ENCODE peak calls at places on chromosomes 5 and 9, in nine cellular contexts. One of them, this sample, is unnamed.

GRCh38 chr5:39992617-39993203 is 567.9 kb upstream of the DAB2 start:
- DNase-seq in stimulated activated CD8-positive, alpha-beta memory T cell treated with anti-CD3 and anti-CD28 coated beads, Interleukin-15, amount 100 ng/mL, for 1 hour: no peak
- DNase-seq in Calu3: no peak
- DNase-seq in fibroblast of mammary gland: peak; percentile 14
- DNase-seq in NCI-H510A treated with DMSO at 0.1 percent for 48 hours: no peak
- DNase-seq in mesothelial cell of epicardium: no peak
- DNase-seq in astrocyte of the spinal cord: no peak
- DNase-seq in stimulated activated CD4-positive, alpha-beta T cell treated with anti-CD3 and anti-CD28 coated beads, Interleukin-4, amount 100 ng/mL, for 24 hours: no peak
- DNase-seq in sigmoid colon: no peak
- DNase-seq in this sample: no peak

GRCh38 chr9:61673247-61673646 is 483.4 kb downstream of the SPATA31A7 start:
- DNase-seq in stimulated activated CD8-positive, alpha-beta memory T cell treated with anti-CD3 and anti-CD28 coated beads, Interleukin-15, amount 100 ng/mL, for 1 hour: no peak
- DNase-seq in fibroblast of mammary gland: no peak
- DNase-seq in mesothelial cell of epicardium: no peak
- DNase-seq in sigmoid colon: peak; percentile 35
- DNase-seq in astrocyte of the spinal cord: no peak
- DNase-seq in Calu3: no peak
- DNase-seq in stimulated activated CD4-positive, alpha-beta T cell treated with anti-CD3 and anti-CD28 coated beads, Interleukin-4, amount 100 ng/mL, for 24 hours: no peak
- DNase-seq in NCI-H510A treated with DMSO at 0.1 percent for 48 hours: no peak
- DNase-seq in this sample: no peak

GRCh38 chr5:103228056-103228455 is 30.5 kb upstream of the MACIR start:
- DNase-seq in astrocyte of the spinal cord: no peak
- DNase-seq in fibroblast of mammary gland: no peak
- DNase-seq in stimulated activated CD8-positive, alpha-beta memory T cell treated with anti-CD3 and anti-CD28 coated beads, Interleukin-15, amount 100 ng/mL, for 1 hour: no peak
- DNase-seq in Calu3: no peak
- DNase-seq in stimulated activated CD4-positive, alpha-beta T cell treated with anti-CD3 and anti-CD28 coated beads, Interleukin-4, amount 100 ng/mL, for 24 hours: no peak
- DNase-seq in mesothelial cell of epicardium: no peak
- DNase-seq in NCI-H510A treated with DMSO at 0.1 percent for 48 hours: no peak
- DNase-seq in sigmoid colon: no peak
- DNase-seq in this sample: no peak

GRCh38 chr5:54902817-54903473 is 82.4 kb downstream of the ESM1 start:
- DNase-seq in sigmoid colon: no peak
- DNase-seq in fibroblast of mammary gland: peak; percentile 74
- DNase-seq in mesothelial cell of epicardium: no peak
- DNase-seq in stimulated activated CD4-positive, alpha-beta T cell treated with anti-CD3 and anti-CD28 coated beads, Interleukin-4, amount 100 ng/mL, for 24 hours: peak; percentile 61
- DNase-seq in Calu3: no peak
- DNase-seq in NCI-H510A treated with DMSO at 0.1 percent for 48 hours: peak; percentile 42
- DNase-seq in stimulated activated CD8-positive, alpha-beta memory T cell treated with anti-CD3 and anti-CD28 coated beads, Interleukin-15, amount 100 ng/mL, for 1 hour: no peak
- DNase-seq in astrocyte of the spinal cord: peak; percentile 65
- DNase-seq in this sample: no peak

GRCh38 chr5:60797482-60798153 is 46.5 kb downstream of the ELOVL7 start:
- DNase-seq in fibroblast of mammary gland: no peak
- DNase-seq in mesothelial cell of epicardium: no peak
- DNase-seq in Calu3: no peak
- DNase-seq in NCI-H510A treated with DMSO at 0.1 percent for 48 hours: no peak
- DNase-seq in astrocyte of the spinal cord: no peak
- DNase-seq in sigmoid colon: no peak
- DNase-seq in stimulated activated CD4-positive, alpha-beta T cell treated with anti-CD3 and anti-CD28 coated beads, Interleukin-4, amount 100 ng/mL, for 24 hours: no peak
- DNase-seq in stimulated activated CD8-positive, alpha-beta memory T cell treated with anti-CD3 and anti-CD28 coated beads, Interleukin-15, amount 100 ng/mL, for 1 hour: no peak
- DNase-seq in this sample: no peak

GRCh38 chr5:157143127-157143959 is 678 bp upstream of the MED7 start:
- DNase-seq in mesothelial cell of epicardium: no peak
- DNase-seq in fibroblast of mammary gland: peak; percentile 10
- DNase-seq in astrocyte of the spinal cord: peak; percentile 38
- DNase-seq in stimulated activated CD8-positive, alpha-beta memory T cell treated with anti-CD3 and anti-CD28 coated beads, Interleukin-15, amount 100 ng/mL, for 1 hour: no peak
- DNase-seq in stimulated activated CD4-positive, alpha-beta T cell treated with anti-CD3 and anti-CD28 coated beads, Interleukin-4, amount 100 ng/mL, for 24 hours: peak; percentile 60
- DNase-seq in NCI-H510A treated with DMSO at 0.1 percent for 48 hours: peak; percentile 27
- DNase-seq in Calu3: peak; percentile 32
- DNase-seq in sigmoid colon: peak; percentile 67
- DNase-seq in this sample: no peak

GRCh38 chr5:51194626-51195025 is 188.6 kb upstream of the ISL1 start:
- DNase-seq in NCI-H510A treated with DMSO at 0.1 percent for 48 hours: peak; percentile 46
- DNase-seq in astrocyte of the spinal cord: no peak
- DNase-seq in stimulated activated CD4-positive, alpha-beta T cell treated with anti-CD3 and anti-CD28 coated beads, Interleukin-4, amount 100 ng/mL, for 24 hours: no peak
- DNase-seq in fibroblast of mammary gland: no peak
- DNase-seq in stimulated activated CD8-positive, alpha-beta memory T cell treated with anti-CD3 and anti-CD28 coated beads, Interleukin-15, amount 100 ng/mL, for 1 hour: no peak
- DNase-seq in mesothelial cell of epicardium: no peak
- DNase-seq in Calu3: no peak
- DNase-seq in sigmoid colon: no peak
- DNase-seq in this sample: no peak

GRCh38 chr5:38381361-38381760 is 123.0 kb downstream of the EGFLAM start:
- DNase-seq in mesothelial cell of epicardium: no peak
- DNase-seq in stimulated activated CD8-positive, alpha-beta memory T cell treated with anti-CD3 and anti-CD28 coated beads, Interleukin-15, amount 100 ng/mL, for 1 hour: no peak
- DNase-seq in Calu3: no peak
- DNase-seq in stimulated activated CD4-positive, alpha-beta T cell treated with anti-CD3 and anti-CD28 coated beads, Interleukin-4, amount 100 ng/mL, for 24 hours: no peak
- DNase-seq in fibroblast of mammary gland: no peak
- DNase-seq in NCI-H510A treated with DMSO at 0.1 percent for 48 hours: no peak
- DNase-seq in sigmoid colon: no peak
- DNase-seq in astrocyte of the spinal cord: no peak
- DNase-seq in this sample: no peak

GRCh38 chr5:133847886-133848285 is 120.5 kb downstream of the C5orf15 start:
- DNase-seq in Calu3: no peak
- DNase-seq in sigmoid colon: peak; percentile 43
- DNase-seq in fibroblast of mammary gland: no peak
- DNase-seq in stimulated activated CD8-positive, alpha-beta memory T cell treated with anti-CD3 and anti-CD28 coated beads, Interleukin-15, amount 100 ng/mL, for 1 hour: no peak
- DNase-seq in astrocyte of the spinal cord: no peak
- DNase-seq in mesothelial cell of epicardium: no peak
- DNase-seq in stimulated activated CD4-positive, alpha-beta T cell treated with anti-CD3 and anti-CD28 coated beads, Interleukin-4, amount 100 ng/mL, for 24 hours: no peak
- DNase-seq in NCI-H510A treated with DMSO at 0.1 percent for 48 hours: no peak
- DNase-seq in this sample: no peak

GRCh38 chr9:128818839-128819715 is 777 bp downstream of the ENDOG start:
- DNase-seq in Calu3: peak; percentile 24
- DNase-seq in astrocyte of the spinal cord: no peak
- DNase-seq in mesothelial cell of epicardium: no peak
- DNase-seq in NCI-H510A treated with DMSO at 0.1 percent for 48 hours: no peak
- DNase-seq in sigmoid colon: no peak
- DNase-seq in stimulated activated CD8-positive, alpha-beta memory T cell treated with anti-CD3 and anti-CD28 coated beads, Interleukin-15, amount 100 ng/mL, for 1 hour: no peak
- DNase-seq in stimulated activated CD4-positive, alpha-beta T cell treated with anti-CD3 and anti-CD28 coated beads, Interleukin-4, amount 100 ng/mL, for 24 hours: peak; percentile 45
- DNase-seq in fibroblast of mammary gland: no peak
- DNase-seq in this sample: no peak

GRCh38 chr5:135555530-135555929 is 19.8 kb upstream of the NEUROG1 start:
- DNase-seq in NCI-H510A treated with DMSO at 0.1 percent for 48 hours: no peak
- DNase-seq in astrocyte of the spinal cord: no peak
- DNase-seq in sigmoid colon: no peak
- DNase-seq in stimulated activated CD4-positive, alpha-beta T cell treated with anti-CD3 and anti-CD28 coated beads, Interleukin-4, amount 100 ng/mL, for 24 hours: no peak
- DNase-seq in stimulated activated CD8-positive, alpha-beta memory T cell treated with anti-CD3 and anti-CD28 coated beads, Interleukin-15, amount 100 ng/mL, for 1 hour: no peak
- DNase-seq in mesothelial cell of epicardium: no peak
- DNase-seq in fibroblast of mammary gland: no peak
- DNase-seq in Calu3: no peak
- DNase-seq in this sample: no peak

GRCh38 chr9:93187574-93187973 is 3.6 kb downstream of the WNK2 start:
- DNase-seq in stimulated activated CD4-positive, alpha-beta T cell treated with anti-CD3 and anti-CD28 coated beads, Interleukin-4, amount 100 ng/mL, for 24 hours: no peak
- DNase-seq in stimulated activated CD8-positive, alpha-beta memory T cell treated with anti-CD3 and anti-CD28 coated beads, Interleukin-15, amount 100 ng/mL, for 1 hour: no peak
- DNase-seq in Calu3: no peak
- DNase-seq in NCI-H510A treated with DMSO at 0.1 percent for 48 hours: no peak
- DNase-seq in mesothelial cell of epicardium: no peak
- DNase-seq in fibroblast of mammary gland: no peak
- DNase-seq in sigmoid colon: no peak
- DNase-seq in astrocyte of the spinal cord: no peak
- DNase-seq in this sample: no peak

GRCh38 chr5:101430551-101430950 is 527.5 kb upstream of the ST8SIA4 start:
- DNase-seq in fibroblast of mammary gland: no peak
- DNase-seq in NCI-H510A treated with DMSO at 0.1 percent for 48 hours: no peak
- DNase-seq in Calu3: no peak
- DNase-seq in astrocyte of the spinal cord: no peak
- DNase-seq in mesothelial cell of epicardium: no peak
- DNase-seq in stimulated activated CD4-positive, alpha-beta T cell treated with anti-CD3 and anti-CD28 coated beads, Interleukin-4, amount 100 ng/mL, for 24 hours: no peak
- DNase-seq in stimulated activated CD8-positive, alpha-beta memory T cell treated with anti-CD3 and anti-CD28 coated beads, Interleukin-15, amount 100 ng/mL, for 1 hour: no peak
- DNase-seq in sigmoid colon: no peak
- DNase-seq in this sample: no peak

GRCh38 chr5:112254303-112254702 is 164.8 kb downstream of the EPB41L4A start:
- DNase-seq in Calu3: no peak
- DNase-seq in astrocyte of the spinal cord: no peak
- DNase-seq in mesothelial cell of epicardium: no peak
- DNase-seq in stimulated activated CD4-positive, alpha-beta T cell treated with anti-CD3 and anti-CD28 coated beads, Interleukin-4, amount 100 ng/mL, for 24 hours: no peak
- DNase-seq in NCI-H510A treated with DMSO at 0.1 percent for 48 hours: no peak
- DNase-seq in fibroblast of mammary gland: peak; percentile 14
- DNase-seq in sigmoid colon: no peak
- DNase-seq in stimulated activated CD8-positive, alpha-beta memory T cell treated with anti-CD3 and anti-CD28 coated beads, Interleukin-15, amount 100 ng/mL, for 1 hour: no peak
- DNase-seq in this sample: no peak

GRCh38 chr5:115192098-115192497 is 22.4 kb upstream of the TRIM36 start:
- DNase-seq in astrocyte of the spinal cord: no peak
- DNase-seq in fibroblast of mammary gland: no peak
- DNase-seq in NCI-H510A treated with DMSO at 0.1 percent for 48 hours: no peak
- DNase-seq in mesothelial cell of epicardium: no peak
- DNase-seq in Calu3: no peak
- DNase-seq in stimulated activated CD4-positive, alpha-beta T cell treated with anti-CD3 and anti-CD28 coated beads, Interleukin-4, amount 100 ng/mL, for 24 hours: no peak
- DNase-seq in stimulated activated CD8-positive, alpha-beta memory T cell treated with anti-CD3 and anti-CD28 coated beads, Interleukin-15, amount 100 ng/mL, for 1 hour: no peak
- DNase-seq in sigmoid colon: no peak
- DNase-seq in this sample: no peak

GRCh38 chr9:36140086-36141084 is 3.9 kb downstream of the GLIPR2 start:
- DNase-seq in NCI-H510A treated with DMSO at 0.1 percent for 48 hours: no peak
- DNase-seq in stimulated activated CD8-positive, alpha-beta memory T cell treated with anti-CD3 and anti-CD28 coated beads, Interleukin-15, amount 100 ng/mL, for 1 hour: no peak
- DNase-seq in sigmoid colon: peak; percentile 63
- DNase-seq in mesothelial cell of epicardium: no peak
- DNase-seq in astrocyte of the spinal cord: no peak
- DNase-seq in Calu3: no peak
- DNase-seq in fibroblast of mammary gland: no peak
- DNase-seq in stimulated activated CD4-positive, alpha-beta T cell treated with anti-CD3 and anti-CD28 coated beads, Interleukin-4, amount 100 ng/mL, for 24 hours: no peak
- DNase-seq in this sample: no peak

GRCh38 chr5:149429839-149430721 is 51.0 kb upstream of the IL17B start:
- DNase-seq in stimulated activated CD8-positive, alpha-beta memory T cell treated with anti-CD3 and anti-CD28 coated beads, Interleukin-15, amount 100 ng/mL, for 1 hour: no peak
- DNase-seq in stimulated activated CD4-positive, alpha-beta T cell treated with anti-CD3 and anti-CD28 coated beads, Interleukin-4, amount 100 ng/mL, for 24 hours: no peak
- DNase-seq in astrocyte of the spinal cord: no peak
- DNase-seq in NCI-H510A treated with DMSO at 0.1 percent for 48 hours: no peak
- DNase-seq in Calu3: no peak
- DNase-seq in mesothelial cell of epicardium: no peak
- DNase-seq in sigmoid colon: peak; percentile 89
- DNase-seq in fibroblast of mammary gland: no peak
- DNase-seq in this sample: no peak

GRCh38 chr9:116899337-116900006 is 212.4 kb downstream of the TRIM32 start:
- DNase-seq in stimulated activated CD8-positive, alpha-beta memory T cell treated with anti-CD3 and anti-CD28 coated beads, Interleukin-15, amount 100 ng/mL, for 1 hour: no peak
- DNase-seq in Calu3: no peak
- DNase-seq in mesothelial cell of epicardium: no peak
- DNase-seq in sigmoid colon: no peak
- DNase-seq in astrocyte of the spinal cord: peak; percentile 10
- DNase-seq in stimulated activated CD4-positive, alpha-beta T cell treated with anti-CD3 and anti-CD28 coated beads, Interleukin-4, amount 100 ng/mL, for 24 hours: no peak
- DNase-seq in NCI-H510A treated with DMSO at 0.1 percent for 48 hours: no peak
- DNase-seq in fibroblast of mammary gland: no peak
- DNase-seq in this sample: peak; percentile 60

GRCh38 chr5:139851558-139851957 is 56.0 kb downstream of the PSD2 start:
- DNase-seq in mesothelial cell of epicardium: no peak
- DNase-seq in sigmoid colon: peak; percentile 20
- DNase-seq in stimulated activated CD4-positive, alpha-beta T cell treated with anti-CD3 and anti-CD28 coated beads, Interleukin-4, amount 100 ng/mL, for 24 hours: no peak
- DNase-seq in NCI-H510A treated with DMSO at 0.1 percent for 48 hours: no peak
- DNase-seq in fibroblast of mammary gland: no peak
- DNase-seq in Calu3: no peak
- DNase-seq in astrocyte of the spinal cord: no peak
- DNase-seq in stimulated activated CD8-positive, alpha-beta memory T cell treated with anti-CD3 and anti-CD28 coated beads, Interleukin-15, amount 100 ng/mL, for 1 hour: no peak
- DNase-seq in this sample: no peak

GRCh38 chr5:37396352-37396751 is 17.2 kb downstream of the WDR70 start:
- DNase-seq in mesothelial cell of epicardium: no peak
- DNase-seq in stimulated activated CD4-positive, alpha-beta T cell treated with anti-CD3 and anti-CD28 coated beads, Interleukin-4, amount 100 ng/mL, for 24 hours: no peak
- DNase-seq in Calu3: no peak
- DNase-seq in stimulated activated CD8-positive, alpha-beta memory T cell treated with anti-CD3 and anti-CD28 coated beads, Interleukin-15, amount 100 ng/mL, for 1 hour: no peak
- DNase-seq in sigmoid colon: no peak
- DNase-seq in NCI-H510A treated with DMSO at 0.1 percent for 48 hours: no peak
- DNase-seq in astrocyte of the spinal cord: no peak
- DNase-seq in fibroblast of mammary gland: no peak
- DNase-seq in this sample: no peak

GRCh38 chr5:145948047-145948446 is 11.7 kb downstream of the SH3RF2 start:
- DNase-seq in sigmoid colon: no peak
- DNase-seq in astrocyte of the spinal cord: no peak
- DNase-seq in stimulated activated CD8-positive, alpha-beta memory T cell treated with anti-CD3 and anti-CD28 coated beads, Interleukin-15, amount 100 ng/mL, for 1 hour: no peak
- DNase-seq in mesothelial cell of epicardium: no peak
- DNase-seq in Calu3: no peak
- DNase-seq in stimulated activated CD4-positive, alpha-beta T cell treated with anti-CD3 and anti-CD28 coated beads, Interleukin-4, amount 100 ng/mL, for 24 hours: no peak
- DNase-seq in NCI-H510A treated with DMSO at 0.1 percent for 48 hours: no peak
- DNase-seq in fibroblast of mammary gland: no peak
- DNase-seq in this sample: no peak

GRCh38 chr5:75282581-75282980 is 45.9 kb upstream of the ANKRD31 start:
- DNase-seq in mesothelial cell of epicardium: no peak
- DNase-seq in fibroblast of mammary gland: no peak
- DNase-seq in sigmoid colon: no peak
- DNase-seq in stimulated activated CD8-positive, alpha-beta memory T cell treated with anti-CD3 and anti-CD28 coated beads, Interleukin-15, amount 100 ng/mL, for 1 hour: no peak
- DNase-seq in NCI-H510A treated with DMSO at 0.1 percent for 48 hours: no peak
- DNase-seq in Calu3: no peak
- DNase-seq in astrocyte of the spinal cord: no peak
- DNase-seq in stimulated activated CD4-positive, alpha-beta T cell treated with anti-CD3 and anti-CD28 coated beads, Interleukin-4, amount 100 ng/mL, for 24 hours: no peak
- DNase-seq in this sample: no peak

GRCh38 chr5:180283026-180283615 is 8.8 kb downstream of the MAPK9 start:
- DNase-seq in mesothelial cell of epicardium: no peak
- DNase-seq in stimulated activated CD8-positive, alpha-beta memory T cell treated with anti-CD3 and anti-CD28 coated beads, Interleukin-15, amount 100 ng/mL, for 1 hour: no peak
- DNase-seq in fibroblast of mammary gland: peak; percentile 28
- DNase-seq in NCI-H510A treated with DMSO at 0.1 percent for 48 hours: no peak
- DNase-seq in astrocyte of the spinal cord: peak; percentile 14
- DNase-seq in Calu3: no peak
- DNase-seq in sigmoid colon: no peak
- DNase-seq in stimulated activated CD4-positive, alpha-beta T cell treated with anti-CD3 and anti-CD28 coated beads, Interleukin-4, amount 100 ng/mL, for 24 hours: no peak
- DNase-seq in this sample: no peak

GRCh38 chr5:145915970-145916638 is 20.3 kb upstream of the SH3RF2 start:
- DNase-seq in mesothelial cell of epicardium: no peak
- DNase-seq in NCI-H510A treated with DMSO at 0.1 percent for 48 hours: no peak
- DNase-seq in stimulated activated CD8-positive, alpha-beta memory T cell treated with anti-CD3 and anti-CD28 coated beads, Interleukin-15, amount 100 ng/mL, for 1 hour: no peak
- DNase-seq in sigmoid colon: no peak
- DNase-seq in stimulated activated CD4-positive, alpha-beta T cell treated with anti-CD3 and anti-CD28 coated beads, Interleukin-4, amount 100 ng/mL, for 24 hours: no peak
- DNase-seq in Calu3: no peak
- DNase-seq in astrocyte of the spinal cord: no peak
- DNase-seq in fibroblast of mammary gland: no peak
- DNase-seq in this sample: no peak

GRCh38 chr5:41728281-41728680 is 141.9 kb downstream of the OXCT1 start:
- DNase-seq in mesothelial cell of epicardium: no peak
- DNase-seq in astrocyte of the spinal cord: no peak
- DNase-seq in Calu3: no peak
- DNase-seq in stimulated activated CD4-positive, alpha-beta T cell treated with anti-CD3 and anti-CD28 coated beads, Interleukin-4, amount 100 ng/mL, for 24 hours: no peak
- DNase-seq in fibroblast of mammary gland: no peak
- DNase-seq in stimulated activated CD8-positive, alpha-beta memory T cell treated with anti-CD3 and anti-CD28 coated beads, Interleukin-15, amount 100 ng/mL, for 1 hour: no peak
- DNase-seq in NCI-H510A treated with DMSO at 0.1 percent for 48 hours: no peak
- DNase-seq in sigmoid colon: no peak
- DNase-seq in this sample: no peak

GRCh38 chr9:97547098-97547829 is 45.8 kb downstream of the TMOD1 start:
- DNase-seq in NCI-H510A treated with DMSO at 0.1 percent for 48 hours: no peak
- DNase-seq in fibroblast of mammary gland: no peak
- DNase-seq in sigmoid colon: no peak
- DNase-seq in Calu3: no peak
- DNase-seq in stimulated activated CD4-positive, alpha-beta T cell treated with anti-CD3 and anti-CD28 coated beads, Interleukin-4, amount 100 ng/mL, for 24 hours: no peak
- DNase-seq in stimulated activated CD8-positive, alpha-beta memory T cell treated with anti-CD3 and anti-CD28 coated beads, Interleukin-15, amount 100 ng/mL, for 1 hour: no peak
- DNase-seq in mesothelial cell of epicardium: no peak
- DNase-seq in astrocyte of the spinal cord: no peak
- DNase-seq in this sample: no peak

GRCh38 chr5:168992687-168993086 is 308.3 kb downstream of the SLIT3 start:
- DNase-seq in Calu3: no peak
- DNase-seq in fibroblast of mammary gland: no peak
- DNase-seq in stimulated activated CD8-positive, alpha-beta memory T cell treated with anti-CD3 and anti-CD28 coated beads, Interleukin-15, amount 100 ng/mL, for 1 hour: no peak
- DNase-seq in astrocyte of the spinal cord: no peak
- DNase-seq in mesothelial cell of epicardium: no peak
- DNase-seq in sigmoid colon: no peak
- DNase-seq in NCI-H510A treated with DMSO at 0.1 percent for 48 hours: peak; percentile 2
- DNase-seq in stimulated activated CD4-positive, alpha-beta T cell treated with anti-CD3 and anti-CD28 coated beads, Interleukin-4, amount 100 ng/mL, for 24 hours: no peak
- DNase-seq in this sample: no peak

GRCh38 chr9:35909274-35909673 is at the start of gene SPAAR:
- DNase-seq in Calu3: no peak
- DNase-seq in sigmoid colon: no peak
- DNase-seq in fibroblast of mammary gland: no peak
- DNase-seq in stimulated activated CD8-positive, alpha-beta memory T cell treated with anti-CD3 and anti-CD28 coated beads, Interleukin-15, amount 100 ng/mL, for 1 hour: no peak
- DNase-seq in mesothelial cell of epicardium: no peak
- DNase-seq in NCI-H510A treated with DMSO at 0.1 percent for 48 hours: no peak
- DNase-seq in stimulated activated CD4-positive, alpha-beta T cell treated with anti-CD3 and anti-CD28 coated beads, Interleukin-4, amount 100 ng/mL, for 24 hours: no peak
- DNase-seq in astrocyte of the spinal cord: no peak
- DNase-seq in this sample: no peak

GRCh38 chr9:88680041-88680440 is 145.1 kb downstream of the NXNL2 start:
- DNase-seq in sigmoid colon: no peak
- DNase-seq in astrocyte of the spinal cord: no peak
- DNase-seq in NCI-H510A treated with DMSO at 0.1 percent for 48 hours: no peak
- DNase-seq in stimulated activated CD8-positive, alpha-beta memory T cell treated with anti-CD3 and anti-CD28 coated beads, Interleukin-15, amount 100 ng/mL, for 1 hour: no peak
- DNase-seq in stimulated activated CD4-positive, alpha-beta T cell treated with anti-CD3 and anti-CD28 coated beads, Interleukin-4, amount 100 ng/mL, for 24 hours: no peak
- DNase-seq in fibroblast of mammary gland: peak; percentile 92
- DNase-seq in mesothelial cell of epicardium: no peak
- DNase-seq in Calu3: no peak
- DNase-seq in this sample: no peak

GRCh38 chr9:94945191-94946144 is 219.0 kb downstream of the AOPEP start:
- DNase-seq in stimulated activated CD4-positive, alpha-beta T cell treated with anti-CD3 and anti-CD28 coated beads, Interleukin-4, amount 100 ng/mL, for 24 hours: no peak
- DNase-seq in mesothelial cell of epicardium: no peak
- DNase-seq in stimulated activated CD8-positive, alpha-beta memory T cell treated with anti-CD3 and anti-CD28 coated beads, Interleukin-15, amount 100 ng/mL, for 1 hour: no peak
- DNase-seq in astrocyte of the spinal cord: peak; percentile 86
- DNase-seq in Calu3: no peak
- DNase-seq in sigmoid colon: peak; percentile 86
- DNase-seq in fibroblast of mammary gland: peak; percentile 96
- DNase-seq in NCI-H510A treated with DMSO at 0.1 percent for 48 hours: no peak
- DNase-seq in this sample: peak; percentile 76

GRCh38 chr5:140311011-140311467 is 8.1 kb upstream of the PFDN1 start:
- DNase-seq in NCI-H510A treated with DMSO at 0.1 percent for 48 hours: no peak
- DNase-seq in Calu3: no peak
- DNase-seq in astrocyte of the spinal cord: peak; percentile 92
- DNase-seq in mesothelial cell of epicardium: no peak
- DNase-seq in fibroblast of mammary gland: peak; percentile 94
- DNase-seq in sigmoid colon: no peak
- DNase-seq in stimulated activated CD4-positive, alpha-beta T cell treated with anti-CD3 and anti-CD28 coated beads, Interleukin-4, amount 100 ng/mL, for 24 hours: no peak
- DNase-seq in stimulated activated CD8-positive, alpha-beta memory T cell treated with anti-CD3 and anti-CD28 coated beads, Interleukin-15, amount 100 ng/mL, for 1 hour: no peak
- DNase-seq in this sample: peak; percentile 37

This sample was measured in BJ.